ENCODE peak calls at places on chromosomes 6 and 20, in four cellular contexts. X is lower leg skin, A is lung microvascular endothelial cell, G is NCI-H2081. H is an unnamed sample.

GRCh38 chr6:50116390-50116789 is 66.7 kb upstream of the DEFB112 start:
- DNase-seq in X (no peak), A (no peak), G (no peak), H (no peak)

GRCh38 chr20:25076731-25077609 is 5.0 kb downstream of the VSX1 start:
- DNase-seq in X (no peak), A (no peak), G (no peak), H (no peak)

GRCh38 chr6:73134588-73134987 is 90.7 kb downstream of the KHDC1L start:
- DNase-seq in X (no peak), A (peak; percentile 37), G (no peak), H (no peak)

GRCh38 chr20:48686238-48687096 is 141.3 kb downstream of the PREX1 start:
- DNase-seq in X (no peak), A (peak; percentile 58), G (no peak), H (no peak)

GRCh38 chr6:5112065-5112799 is 27.1 kb downstream of the PPP1R3G start:
- DNase-seq in X (no peak), A (peak; percentile 66), G (no peak), H (no peak)

GRCh38 chr6:168778201-168778600 is 337.2 kb downstream of the SMOC2 start:
- DNase-seq in X (peak; percentile 17), A (no peak), G (no peak), H (no peak)

GRCh38 chr6:15276036-15276435 is 30.2 kb downstream of the JARID2 start:
- DNase-seq in X (no peak), A (no peak), G (no peak), H (no peak)

GRCh38 chr6:162690158-162690557 is 37.4 kb downstream of the PRKN start:
- DNase-seq in X (no peak), A (no peak), G (no peak), H (no peak)

GRCh38 chr6:50602191-50602810 is 111.0 kb upstream of the TFAP2D start:
- DNase-seq in X (no peak), A (peak; percentile 23), G (peak; percentile 46), H (no peak)

GRCh38 chr6:13604546-13605416 is 10.4 kb upstream of the NOL7 start:
- DNase-seq in X (no peak), A (no peak), G (no peak), H (no peak)

GRCh38 chr6:128841518-128841917 is 41.4 kb upstream of the LAMA2 start:
- DNase-seq in X (no peak), A (no peak), G (no peak), H (no peak)

GRCh38 chr6:133191323-133191722 is 49.8 kb upstream of the EYA4 start:
- DNase-seq in X (no peak), A (no peak), G (no peak), H (no peak)

H was measured in mesothelial cell of epicardium.